ENCODE peak calls at places on chromosomes 6 and 20, in nine cellular contexts. One of them, this sample, is unnamed.

GRCh38 chr20:44019638-44020335 is 105.1 kb downstream of the TOX2 start:
- DNase-seq in heart left ventricle: no peak
- DNase-seq in iPS DF 19.7: no peak
- DNase-seq in activated CD8-positive, alpha-beta memory T cell treated with anti-CD3 and anti-CD28 coated beads for 48 hours: no peak
- DNase-seq in CD4-positive, CD25-positive, alpha-beta regulatory T cell: peak
- DNase-seq in GM12878: no peak
- DNase-seq in fibroblast of lung: peak
- DNase-seq in activated CD4-positive, alpha-beta T cell treated with anti-CD3 and anti-CD28 coated beads, Interleukin-2, amount 50 U/mL, for 4 hours: peak
- DNase-seq in hypothalamus: no peak
- DNase-seq in this sample: no peak

GRCh38 chr20:40749985-40750506 is 61.0 kb upstream of the MAFB start:
- DNase-seq in heart left ventricle: no peak
- DNase-seq in iPS DF 19.7: no peak
- DNase-seq in activated CD8-positive, alpha-beta memory T cell treated with anti-CD3 and anti-CD28 coated beads for 48 hours: no peak
- DNase-seq in CD4-positive, CD25-positive, alpha-beta regulatory T cell: no peak
- DNase-seq in GM12878: no peak
- DNase-seq in fibroblast of lung: peak
- DNase-seq in activated CD4-positive, alpha-beta T cell treated with anti-CD3 and anti-CD28 coated beads, Interleukin-2, amount 50 U/mL, for 4 hours: no peak
- DNase-seq in hypothalamus: no peak
- DNase-seq in this sample: no peak

GRCh38 chr6:38687043-38687353 is 15.9 kb downstream of the GLO1 start:
- DNase-seq in heart left ventricle: no peak
- DNase-seq in iPS DF 19.7: no peak
- DNase-seq in activated CD8-positive, alpha-beta memory T cell treated with anti-CD3 and anti-CD28 coated beads for 48 hours: no peak
- DNase-seq in CD4-positive, CD25-positive, alpha-beta regulatory T cell: no peak
- DNase-seq in GM12878: no peak
- DNase-seq in fibroblast of lung: no peak
- DNase-seq in activated CD4-positive, alpha-beta T cell treated with anti-CD3 and anti-CD28 coated beads, Interleukin-2, amount 50 U/mL, for 4 hours: no peak
- DNase-seq in hypothalamus: no peak
- DNase-seq in this sample: no peak

GRCh38 chr6:31332637-31333602 is 24.1 kb downstream of the HLA-B start:
- DNase-seq in heart left ventricle: no peak
- DNase-seq in iPS DF 19.7: no peak
- DNase-seq in activated CD8-positive, alpha-beta memory T cell treated with anti-CD3 and anti-CD28 coated beads for 48 hours: no peak
- DNase-seq in CD4-positive, CD25-positive, alpha-beta regulatory T cell: peak
- DNase-seq in GM12878: no peak
- DNase-seq in fibroblast of lung: peak
- DNase-seq in activated CD4-positive, alpha-beta T cell treated with anti-CD3 and anti-CD28 coated beads, Interleukin-2, amount 50 U/mL, for 4 hours: peak
- DNase-seq in hypothalamus: no peak
- DNase-seq in this sample: no peak

GRCh38 chr6:35231563-35231962 is 17.8 kb downstream of the SCUBE3 start:
- DNase-seq in heart left ventricle: no peak
- DNase-seq in iPS DF 19.7: no peak
- DNase-seq in activated CD8-positive, alpha-beta memory T cell treated with anti-CD3 and anti-CD28 coated beads for 48 hours: no peak
- DNase-seq in CD4-positive, CD25-positive, alpha-beta regulatory T cell: no peak
- DNase-seq in GM12878: no peak
- DNase-seq in fibroblast of lung: no peak
- DNase-seq in activated CD4-positive, alpha-beta T cell treated with anti-CD3 and anti-CD28 coated beads, Interleukin-2, amount 50 U/mL, for 4 hours: no peak
- DNase-seq in hypothalamus: no peak
- DNase-seq in this sample: no peak

GRCh38 chr20:54345301-54345724 is 130.1 kb upstream of the DOK5 start:
- DNase-seq in heart left ventricle: no peak
- DNase-seq in iPS DF 19.7: no peak
- DNase-seq in activated CD8-positive, alpha-beta memory T cell treated with anti-CD3 and anti-CD28 coated beads for 48 hours: no peak
- DNase-seq in CD4-positive, CD25-positive, alpha-beta regulatory T cell: peak
- DNase-seq in GM12878: peak
- DNase-seq in fibroblast of lung: peak
- DNase-seq in activated CD4-positive, alpha-beta T cell treated with anti-CD3 and anti-CD28 coated beads, Interleukin-2, amount 50 U/mL, for 4 hours: no peak
- DNase-seq in hypothalamus: no peak
- DNase-seq in this sample: no peak

GRCh38 chr6:108589244-108589730 is 28.6 kb downstream of the FOXO3 start:
- DNase-seq in heart left ventricle: peak
- DNase-seq in iPS DF 19.7: peak
- DNase-seq in activated CD8-positive, alpha-beta memory T cell treated with anti-CD3 and anti-CD28 coated beads for 48 hours: no peak
- DNase-seq in CD4-positive, CD25-positive, alpha-beta regulatory T cell: peak
- DNase-seq in GM12878: no peak
- DNase-seq in fibroblast of lung: peak
- DNase-seq in activated CD4-positive, alpha-beta T cell treated with anti-CD3 and anti-CD28 coated beads, Interleukin-2, amount 50 U/mL, for 4 hours: no peak
- DNase-seq in hypothalamus: peak
- DNase-seq in this sample: no peak

GRCh38 chr6:52846002-52846401 is 5.4 kb upstream of the GSTA5 start:
- DNase-seq in heart left ventricle: no peak
- DNase-seq in iPS DF 19.7: no peak
- DNase-seq in activated CD8-positive, alpha-beta memory T cell treated with anti-CD3 and anti-CD28 coated beads for 48 hours: no peak
- DNase-seq in CD4-positive, CD25-positive, alpha-beta regulatory T cell: no peak
- DNase-seq in GM12878: no peak
- DNase-seq in fibroblast of lung: no peak
- DNase-seq in activated CD4-positive, alpha-beta T cell treated with anti-CD3 and anti-CD28 coated beads, Interleukin-2, amount 50 U/mL, for 4 hours: no peak
- DNase-seq in hypothalamus: no peak
- DNase-seq in this sample: no peak

GRCh38 chr20:3307695-3308094 is 68.7 kb upstream of the SLC4A11 start:
- DNase-seq in heart left ventricle: no peak
- DNase-seq in iPS DF 19.7: no peak
- DNase-seq in activated CD8-positive, alpha-beta memory T cell treated with anti-CD3 and anti-CD28 coated beads for 48 hours: no peak
- DNase-seq in CD4-positive, CD25-positive, alpha-beta regulatory T cell: no peak
- DNase-seq in GM12878: no peak
- DNase-seq in fibroblast of lung: no peak
- DNase-seq in activated CD4-positive, alpha-beta T cell treated with anti-CD3 and anti-CD28 coated beads, Interleukin-2, amount 50 U/mL, for 4 hours: no peak
- DNase-seq in hypothalamus: no peak
- DNase-seq in this sample: no peak

GRCh38 chr6:122770835-122771601 is 8.5 kb upstream of the FABP7 start:
- DNase-seq in heart left ventricle: no peak
- DNase-seq in iPS DF 19.7: no peak
- DNase-seq in activated CD8-positive, alpha-beta memory T cell treated with anti-CD3 and anti-CD28 coated beads for 48 hours: no peak
- DNase-seq in CD4-positive, CD25-positive, alpha-beta regulatory T cell: no peak
- DNase-seq in GM12878: no peak
- DNase-seq in fibroblast of lung: no peak
- DNase-seq in activated CD4-positive, alpha-beta T cell treated with anti-CD3 and anti-CD28 coated beads, Interleukin-2, amount 50 U/mL, for 4 hours: no peak
- DNase-seq in hypothalamus: no peak
- DNase-seq in this sample: no peak

GRCh38 chr20:17589161-17589834 is 19.4 kb downstream of the DSTN start:
- DNase-seq in heart left ventricle: no peak
- DNase-seq in iPS DF 19.7: no peak
- DNase-seq in activated CD8-positive, alpha-beta memory T cell treated with anti-CD3 and anti-CD28 coated beads for 48 hours: no peak
- DNase-seq in CD4-positive, CD25-positive, alpha-beta regulatory T cell: no peak
- DNase-seq in GM12878: no peak
- DNase-seq in fibroblast of lung: no peak
- DNase-seq in activated CD4-positive, alpha-beta T cell treated with anti-CD3 and anti-CD28 coated beads, Interleukin-2, amount 50 U/mL, for 4 hours: no peak
- DNase-seq in hypothalamus: no peak
- DNase-seq in this sample: no peak

GRCh38 chr6:32081676-32082075 is 27.5 kb downstream of the TNXB start:
- DNase-seq in heart left ventricle: no peak
- DNase-seq in iPS DF 19.7: no peak
- DNase-seq in activated CD8-positive, alpha-beta memory T cell treated with anti-CD3 and anti-CD28 coated beads for 48 hours: no peak
- DNase-seq in CD4-positive, CD25-positive, alpha-beta regulatory T cell: no peak
- DNase-seq in GM12878: no peak
- DNase-seq in fibroblast of lung: no peak
- DNase-seq in activated CD4-positive, alpha-beta T cell treated with anti-CD3 and anti-CD28 coated beads, Interleukin-2, amount 50 U/mL, for 4 hours: no peak
- DNase-seq in hypothalamus: no peak
- DNase-seq in this sample: no peak

GRCh38 chr20:63641146-63641791 is 12.0 kb downstream of the STMN3 start:
- DNase-seq in heart left ventricle: peak
- DNase-seq in iPS DF 19.7: no peak
- DNase-seq in activated CD8-positive, alpha-beta memory T cell treated with anti-CD3 and anti-CD28 coated beads for 48 hours: no peak
- DNase-seq in CD4-positive, CD25-positive, alpha-beta regulatory T cell: peak
- DNase-seq in GM12878: no peak
- DNase-seq in fibroblast of lung: no peak
- DNase-seq in activated CD4-positive, alpha-beta T cell treated with anti-CD3 and anti-CD28 coated beads, Interleukin-2, amount 50 U/mL, for 4 hours: peak
- DNase-seq in hypothalamus: no peak
- DNase-seq in this sample: no peak

GRCh38 chr6:50128420-50129005 is 78.8 kb upstream of the DEFB112 start:
- DNase-seq in heart left ventricle: no peak
- DNase-seq in iPS DF 19.7: no peak
- DNase-seq in activated CD8-positive, alpha-beta memory T cell treated with anti-CD3 and anti-CD28 coated beads for 48 hours: no peak
- DNase-seq in CD4-positive, CD25-positive, alpha-beta regulatory T cell: peak
- DNase-seq in GM12878: no peak
- DNase-seq in fibroblast of lung: peak
- DNase-seq in activated CD4-positive, alpha-beta T cell treated with anti-CD3 and anti-CD28 coated beads, Interleukin-2, amount 50 U/mL, for 4 hours: no peak
- DNase-seq in hypothalamus: no peak
- DNase-seq in this sample: no peak

GRCh38 chr20:19453781-19454310 is 241.4 kb downstream of the SLC24A3 start:
- DNase-seq in heart left ventricle: no peak
- DNase-seq in iPS DF 19.7: no peak
- DNase-seq in activated CD8-positive, alpha-beta memory T cell treated with anti-CD3 and anti-CD28 coated beads for 48 hours: no peak
- DNase-seq in CD4-positive, CD25-positive, alpha-beta regulatory T cell: no peak
- DNase-seq in GM12878: no peak
- DNase-seq in fibroblast of lung: no peak
- DNase-seq in activated CD4-positive, alpha-beta T cell treated with anti-CD3 and anti-CD28 coated beads, Interleukin-2, amount 50 U/mL, for 4 hours: no peak
- DNase-seq in hypothalamus: no peak
- DNase-seq in this sample: no peak

GRCh38 chr6:39086294-39086693 is 28.7 kb downstream of the SAYSD1 start:
- DNase-seq in heart left ventricle: no peak
- DNase-seq in iPS DF 19.7: no peak
- DNase-seq in activated CD8-positive, alpha-beta memory T cell treated with anti-CD3 and anti-CD28 coated beads for 48 hours: no peak
- DNase-seq in CD4-positive, CD25-positive, alpha-beta regulatory T cell: peak
- DNase-seq in GM12878: peak
- DNase-seq in fibroblast of lung: no peak
- DNase-seq in activated CD4-positive, alpha-beta T cell treated with anti-CD3 and anti-CD28 coated beads, Interleukin-2, amount 50 U/mL, for 4 hours: no peak
- DNase-seq in hypothalamus: no peak
- DNase-seq in this sample: no peak

GRCh38 chr6:10595731-10596664 is 74.8 kb downstream of the GCNT2 start:
- DNase-seq in heart left ventricle: no peak
- DNase-seq in iPS DF 19.7: no peak
- DNase-seq in activated CD8-positive, alpha-beta memory T cell treated with anti-CD3 and anti-CD28 coated beads for 48 hours: no peak
- DNase-seq in CD4-positive, CD25-positive, alpha-beta regulatory T cell: peak
- DNase-seq in GM12878: no peak
- DNase-seq in fibroblast of lung: peak
- DNase-seq in activated CD4-positive, alpha-beta T cell treated with anti-CD3 and anti-CD28 coated beads, Interleukin-2, amount 50 U/mL, for 4 hours: no peak
- DNase-seq in hypothalamus: no peak
- DNase-seq in this sample: no peak

GRCh38 chr6:56347526-56347925 is 100.1 kb upstream of the COL21A1 start:
- DNase-seq in heart left ventricle: no peak
- DNase-seq in iPS DF 19.7: no peak
- DNase-seq in activated CD8-positive, alpha-beta memory T cell treated with anti-CD3 and anti-CD28 coated beads for 48 hours: no peak
- DNase-seq in CD4-positive, CD25-positive, alpha-beta regulatory T cell: no peak
- DNase-seq in GM12878: no peak
- DNase-seq in fibroblast of lung: peak
- DNase-seq in activated CD4-positive, alpha-beta T cell treated with anti-CD3 and anti-CD28 coated beads, Interleukin-2, amount 50 U/mL, for 4 hours: no peak
- DNase-seq in hypothalamus: no peak
- DNase-seq in this sample: no peak

GRCh38 chr6:25311251-25311910 is 32.2 kb downstream of the CARMIL1 start:
- DNase-seq in heart left ventricle: no peak
- DNase-seq in iPS DF 19.7: no peak
- DNase-seq in activated CD8-positive, alpha-beta memory T cell treated with anti-CD3 and anti-CD28 coated beads for 48 hours: no peak
- DNase-seq in CD4-positive, CD25-positive, alpha-beta regulatory T cell: no peak
- DNase-seq in GM12878: no peak
- DNase-seq in fibroblast of lung: peak
- DNase-seq in activated CD4-positive, alpha-beta T cell treated with anti-CD3 and anti-CD28 coated beads, Interleukin-2, amount 50 U/mL, for 4 hours: no peak
- DNase-seq in hypothalamus: no peak
- DNase-seq in this sample: no peak

GRCh38 chr6:51934098-51934497 is 153.3 kb downstream of the PKHD1 start:
- DNase-seq in heart left ventricle: no peak
- DNase-seq in iPS DF 19.7: peak
- DNase-seq in activated CD8-positive, alpha-beta memory T cell treated with anti-CD3 and anti-CD28 coated beads for 48 hours: no peak
- DNase-seq in CD4-positive, CD25-positive, alpha-beta regulatory T cell: peak
- DNase-seq in GM12878: no peak
- DNase-seq in fibroblast of lung: no peak
- DNase-seq in activated CD4-positive, alpha-beta T cell treated with anti-CD3 and anti-CD28 coated beads, Interleukin-2, amount 50 U/mL, for 4 hours: no peak
- DNase-seq in hypothalamus: no peak
- DNase-seq in this sample: no peak

GRCh38 chr6:57226221-57226620 is 4.1 kb upstream of the RAB23 start:
- DNase-seq in heart left ventricle: no peak
- DNase-seq in iPS DF 19.7: no peak
- DNase-seq in activated CD8-positive, alpha-beta memory T cell treated with anti-CD3 and anti-CD28 coated beads for 48 hours: no peak
- DNase-seq in CD4-positive, CD25-positive, alpha-beta regulatory T cell: no peak
- DNase-seq in GM12878: no peak
- DNase-seq in fibroblast of lung: peak
- DNase-seq in activated CD4-positive, alpha-beta T cell treated with anti-CD3 and anti-CD28 coated beads, Interleukin-2, amount 50 U/mL, for 4 hours: no peak
- DNase-seq in hypothalamus: no peak
- DNase-seq in this sample: no peak

GRCh38 chr20:53598140-53599038 is 4.8 kb upstream of the ZNF217 start:
- DNase-seq in heart left ventricle: no peak
- DNase-seq in iPS DF 19.7: no peak
- DNase-seq in activated CD8-positive, alpha-beta memory T cell treated with anti-CD3 and anti-CD28 coated beads for 48 hours: no peak
- DNase-seq in CD4-positive, CD25-positive, alpha-beta regulatory T cell: peak
- DNase-seq in GM12878: no peak
- DNase-seq in fibroblast of lung: no peak
- DNase-seq in activated CD4-positive, alpha-beta T cell treated with anti-CD3 and anti-CD28 coated beads, Interleukin-2, amount 50 U/mL, for 4 hours: no peak
- DNase-seq in hypothalamus: no peak
- DNase-seq in this sample: no peak

GRCh38 chr6:119030759-119031158 is 47.7 kb downstream of the FAM184A start:
- DNase-seq in heart left ventricle: no peak
- DNase-seq in iPS DF 19.7: no peak
- DNase-seq in activated CD8-positive, alpha-beta memory T cell treated with anti-CD3 and anti-CD28 coated beads for 48 hours: no peak
- DNase-seq in CD4-positive, CD25-positive, alpha-beta regulatory T cell: no peak
- DNase-seq in GM12878: no peak
- DNase-seq in fibroblast of lung: no peak
- DNase-seq in activated CD4-positive, alpha-beta T cell treated with anti-CD3 and anti-CD28 coated beads, Interleukin-2, amount 50 U/mL, for 4 hours: no peak
- DNase-seq in hypothalamus: no peak
- DNase-seq in this sample: no peak

GRCh38 chr20:17938889-17939619 is 29.5 kb downstream of the SNX5 start:
- DNase-seq in heart left ventricle: no peak
- DNase-seq in iPS DF 19.7: peak
- DNase-seq in activated CD8-positive, alpha-beta memory T cell treated with anti-CD3 and anti-CD28 coated beads for 48 hours: no peak
- DNase-seq in CD4-positive, CD25-positive, alpha-beta regulatory T cell: peak
- DNase-seq in GM12878: no peak
- DNase-seq in fibroblast of lung: peak
- DNase-seq in activated CD4-positive, alpha-beta T cell treated with anti-CD3 and anti-CD28 coated beads, Interleukin-2, amount 50 U/mL, for 4 hours: peak
- DNase-seq in hypothalamus: peak
- DNase-seq in this sample: peak

GRCh38 chr20:36491901-36492617 is 49.3 kb upstream of the MYL9 start:
- DNase-seq in heart left ventricle: no peak
- DNase-seq in iPS DF 19.7: no peak
- DNase-seq in activated CD8-positive, alpha-beta memory T cell treated with anti-CD3 and anti-CD28 coated beads for 48 hours: peak
- DNase-seq in CD4-positive, CD25-positive, alpha-beta regulatory T cell: peak
- DNase-seq in GM12878: no peak
- DNase-seq in fibroblast of lung: peak
- DNase-seq in activated CD4-positive, alpha-beta T cell treated with anti-CD3 and anti-CD28 coated beads, Interleukin-2, amount 50 U/mL, for 4 hours: peak
- DNase-seq in hypothalamus: no peak
- DNase-seq in this sample: peak

GRCh38 chr6:41914869-41915268 is 6.1 kb downstream of the MED20 start:
- DNase-seq in heart left ventricle: no peak
- DNase-seq in iPS DF 19.7: no peak
- DNase-seq in activated CD8-positive, alpha-beta memory T cell treated with anti-CD3 and anti-CD28 coated beads for 48 hours: no peak
- DNase-seq in CD4-positive, CD25-positive, alpha-beta regulatory T cell: no peak
- DNase-seq in GM12878: no peak
- DNase-seq in fibroblast of lung: no peak
- DNase-seq in activated CD4-positive, alpha-beta T cell treated with anti-CD3 and anti-CD28 coated beads, Interleukin-2, amount 50 U/mL, for 4 hours: no peak
- DNase-seq in hypothalamus: no peak
- DNase-seq in this sample: no peak

GRCh38 chr6:134932535-134933470 is 17.1 kb downstream of the ALDH8A1 start:
- DNase-seq in heart left ventricle: no peak
- DNase-seq in iPS DF 19.7: no peak
- DNase-seq in activated CD8-positive, alpha-beta memory T cell treated with anti-CD3 and anti-CD28 coated beads for 48 hours: no peak
- DNase-seq in CD4-positive, CD25-positive, alpha-beta regulatory T cell: no peak
- DNase-seq in GM12878: no peak
- DNase-seq in fibroblast of lung: no peak
- DNase-seq in activated CD4-positive, alpha-beta T cell treated with anti-CD3 and anti-CD28 coated beads, Interleukin-2, amount 50 U/mL, for 4 hours: no peak
- DNase-seq in hypothalamus: no peak
- DNase-seq in this sample: no peak

GRCh38 chr6:1915226-1915625 is 305.5 kb downstream of the FOXC1 start:
- DNase-seq in heart left ventricle: no peak
- DNase-seq in iPS DF 19.7: no peak
- DNase-seq in activated CD8-positive, alpha-beta memory T cell treated with anti-CD3 and anti-CD28 coated beads for 48 hours: no peak
- DNase-seq in CD4-positive, CD25-positive, alpha-beta regulatory T cell: no peak
- DNase-seq in GM12878: no peak
- DNase-seq in fibroblast of lung: no peak
- DNase-seq in activated CD4-positive, alpha-beta T cell treated with anti-CD3 and anti-CD28 coated beads, Interleukin-2, amount 50 U/mL, for 4 hours: no peak
- DNase-seq in hypothalamus: no peak
- DNase-seq in this sample: no peak

GRCh38 chr6:160742090-160742489 is 40.0 kb downstream of the PLG start:
- DNase-seq in heart left ventricle: no peak
- DNase-seq in iPS DF 19.7: no peak
- DNase-seq in activated CD8-positive, alpha-beta memory T cell treated with anti-CD3 and anti-CD28 coated beads for 48 hours: no peak
- DNase-seq in CD4-positive, CD25-positive, alpha-beta regulatory T cell: no peak
- DNase-seq in GM12878: peak
- DNase-seq in fibroblast of lung: no peak
- DNase-seq in activated CD4-positive, alpha-beta T cell treated with anti-CD3 and anti-CD28 coated beads, Interleukin-2, amount 50 U/mL, for 4 hours: no peak
- DNase-seq in hypothalamus: no peak
- DNase-seq in this sample: no peak

GRCh38 chr6:149317656-149318571 is at the start of gene TAB2:
- DNase-seq in heart left ventricle: peak
- DNase-seq in iPS DF 19.7: no peak
- DNase-seq in activated CD8-positive, alpha-beta memory T cell treated with anti-CD3 and anti-CD28 coated beads for 48 hours: peak
- DNase-seq in CD4-positive, CD25-positive, alpha-beta regulatory T cell: peak
- DNase-seq in GM12878: no peak
- DNase-seq in fibroblast of lung: no peak
- DNase-seq in activated CD4-positive, alpha-beta T cell treated with anti-CD3 and anti-CD28 coated beads, Interleukin-2, amount 50 U/mL, for 4 hours: peak
- DNase-seq in hypothalamus: peak
- DNase-seq in this sample: peak

GRCh38 chr6:41586564-41586963 is 40.4 kb downstream of the FOXP4 start:
- DNase-seq in heart left ventricle: no peak
- DNase-seq in iPS DF 19.7: no peak
- DNase-seq in activated CD8-positive, alpha-beta memory T cell treated with anti-CD3 and anti-CD28 coated beads for 48 hours: no peak
- DNase-seq in CD4-positive, CD25-positive, alpha-beta regulatory T cell: no peak
- DNase-seq in GM12878: no peak
- DNase-seq in fibroblast of lung: no peak
- DNase-seq in activated CD4-positive, alpha-beta T cell treated with anti-CD3 and anti-CD28 coated beads, Interleukin-2, amount 50 U/mL, for 4 hours: no peak
- DNase-seq in hypothalamus: peak
- DNase-seq in this sample: no peak

This sample was measured in activated T-helper 9 cell treated with anti-CD3 and anti-CD28 coated beads, Interleukin-2, amount 50 U/mL, for 16 hours.